ENCODE peak calls at places on chromosomes 5 and 9, in five cellular contexts. H is NCI-H2081; W is stimulated activated CD4-positive, alpha-beta T cell treated with anti-CD3 and anti-CD28 coated beads, Interleukin-12 subunit alpha, Interleukin-12 subunit beta, amount 100 ng/mL, for 4 hours; P is fibroblast of pulmonary artery; R is astrocyte of the cerebellum. V is an unnamed sample.

GRCh38 chr5:81147011-81147594 is 86.0 kb upstream of the CKMT2 start:
- DNase-seq in H (no peak), W (no peak), P (no peak), R (no peak), V (no peak)

GRCh38 chr5:116370886-116371285 is 203.7 kb downstream of the SEMA6A start:
- DNase-seq in H (peak; percentile 10), W (no peak), P (peak; percentile 67), R (no peak), V (peak; percentile 29)

GRCh38 chr9:121634329-121634784 is 17.1 kb upstream of the DAB2IP start:
- DNase-seq in H (no peak), W (no peak), P (no peak), R (no peak), V (no peak)

GRCh38 chr5:57779383-57780223 is 297.0 kb upstream of the ACTBL2 start:
- DNase-seq in H (peak; percentile 60), W (no peak), P (peak; percentile 86), R (peak; percentile 82), V (peak; percentile 69)

GRCh38 chr5:75656311-75657003 is 45.2 kb downstream of the ANKDD1B start:
- DNase-seq in H (no peak), W (no peak), P (peak; percentile 38), R (no peak), V (peak; percentile 60)

GRCh38 chr5:159549046-159549445 is 218.8 kb upstream of the IL12B start:
- DNase-seq in H (no peak), W (no peak), P (no peak), R (no peak), V (no peak)

GRCh38 chr9:89598926-89599325 is 5.9 kb upstream of the GADD45G start:
- DNase-seq in H (no peak), W (no peak), P (no peak), R (no peak), V (no peak)

GRCh38 chr9:37984672-37985611 is 81.0 kb upstream of the SLC25A51 start:
- DNase-seq in H (peak; percentile 94), W (no peak), P (peak; percentile 70), R (no peak), V (no peak)

GRCh38 chr5:149452007-149452664 is 73.0 kb upstream of the IL17B start:
- DNase-seq in H (no peak), W (no peak), P (peak; percentile 96), R (no peak), V (no peak)

GRCh38 chr5:176810084-176810597 is at the start of gene UNC5A:
- DNase-seq in H (peak; percentile 82), W (peak; percentile 64), P (peak; percentile 36), R (no peak), V (peak; percentile 62)

GRCh38 chr9:78354324-78354973 is 57.5 kb downstream of the PSAT1 start:
- DNase-seq in H (peak; percentile 32), W (no peak), P (no peak), R (no peak), V (no peak)

V was measured in mammary epithelial cell.